ENCODE peak calls at places on chromosomes 13 and 19, in eight cellular contexts. One of them, this sample, is unnamed.

GRCh38 chr19:31253816-31254551 is 95.3 kb downstream of the TSHZ3 start:
- DNase-seq in HepG2: no peak
- DNase-seq in K562: no peak
- DNase-seq in SK-N-SH: no peak
- DNase-seq in GM23338: no peak
- DNase-seq in HCT116: no peak
- DNase-seq in H1: no peak
- DNase-seq in GM12878: no peak
- DNase-seq in this sample: no peak

GRCh38 chr13:87777395-87777794 is 106.2 kb downstream of the SLITRK5 start:
- DNase-seq in HepG2: peak
- DNase-seq in K562: no peak
- DNase-seq in SK-N-SH: no peak
- DNase-seq in GM23338: peak
- DNase-seq in HCT116: no peak
- DNase-seq in H1: no peak
- DNase-seq in GM12878: no peak
- DNase-seq in this sample: no peak

GRCh38 chr13:73059460-73060250 is 850 bp downstream of the KLF5 start:
- DNase-seq in HepG2: peak
- DNase-seq in K562: peak
- DNase-seq in SK-N-SH: no peak
- DNase-seq in GM23338: peak
- DNase-seq in HCT116: no peak
- DNase-seq in H1: no peak
- DNase-seq in GM12878: no peak
- DNase-seq in this sample: peak

GRCh38 chr19:36604656-36605100 is 435 bp upstream of the ZNF382 start:
- DNase-seq in HepG2: peak
- DNase-seq in K562: peak
- DNase-seq in SK-N-SH: peak
- DNase-seq in GM23338: peak
- DNase-seq in HCT116: no peak
- DNase-seq in H1: no peak
- DNase-seq in GM12878: peak
- DNase-seq in this sample: peak

GRCh38 chr13:97843201-97843600 is 110.3 kb upstream of the IPO5 start:
- DNase-seq in HepG2: no peak
- DNase-seq in K562: no peak
- DNase-seq in SK-N-SH: no peak
- DNase-seq in GM23338: no peak
- DNase-seq in HCT116: no peak
- DNase-seq in H1: no peak
- DNase-seq in GM12878: no peak
- DNase-seq in this sample: no peak

GRCh38 chr13:51895906-51896888 is 34.4 kb downstream of the CCDC70 start:
- DNase-seq in HepG2: peak
- DNase-seq in K562: peak
- DNase-seq in SK-N-SH: peak
- DNase-seq in GM23338: peak
- DNase-seq in HCT116: peak
- DNase-seq in H1: peak
- DNase-seq in GM12878: no peak
- DNase-seq in this sample: peak

GRCh38 chr19:13718733-13719132 is 45.6 kb upstream of the MRI1 start:
- DNase-seq in HepG2: no peak
- DNase-seq in K562: peak
- DNase-seq in SK-N-SH: peak
- DNase-seq in GM23338: peak
- DNase-seq in HCT116: no peak
- DNase-seq in H1: no peak
- DNase-seq in GM12878: no peak
- DNase-seq in this sample: no peak

GRCh38 chr13:85278851-85279250 is 520.4 kb downstream of the SLITRK6 start:
- DNase-seq in HepG2: no peak
- DNase-seq in K562: no peak
- DNase-seq in SK-N-SH: peak
- DNase-seq in GM23338: no peak
- DNase-seq in HCT116: no peak
- DNase-seq in H1: no peak
- DNase-seq in GM12878: no peak
- DNase-seq in this sample: no peak

GRCh38 chr13:112877976-112878955 is 90.7 kb upstream of the MCF2L start:
- DNase-seq in HepG2: no peak
- DNase-seq in K562: no peak
- DNase-seq in SK-N-SH: no peak
- DNase-seq in GM23338: no peak
- DNase-seq in HCT116: no peak
- DNase-seq in H1: no peak
- DNase-seq in GM12878: no peak
- DNase-seq in this sample: no peak

GRCh38 chr13:21749410-21749809 is 78.5 kb downstream of the FGF9 start:
- DNase-seq in HepG2: peak
- DNase-seq in K562: no peak
- DNase-seq in SK-N-SH: no peak
- DNase-seq in GM23338: no peak
- DNase-seq in HCT116: no peak
- DNase-seq in H1: no peak
- DNase-seq in GM12878: no peak
- DNase-seq in this sample: no peak

GRCh38 chr13:113726961-113727411 is 32.0 kb upstream of the TMEM255B start:
- DNase-seq in HepG2: no peak
- DNase-seq in K562: no peak
- DNase-seq in SK-N-SH: no peak
- DNase-seq in GM23338: no peak
- DNase-seq in HCT116: no peak
- DNase-seq in H1: no peak
- DNase-seq in GM12878: no peak
- DNase-seq in this sample: no peak

GRCh38 chr13:52348983-52349780 is 56.8 kb downstream of the THSD1 start:
- DNase-seq in HepG2: no peak
- DNase-seq in K562: peak
- DNase-seq in SK-N-SH: no peak
- DNase-seq in GM23338: no peak
- DNase-seq in HCT116: peak
- DNase-seq in H1: no peak
- DNase-seq in GM12878: no peak
- DNase-seq in this sample: peak

GRCh38 chr19:45103200-45103624 is 10.2 kb downstream of the PPP1R37 start:
- DNase-seq in HepG2: no peak
- DNase-seq in K562: no peak
- DNase-seq in SK-N-SH: no peak
- DNase-seq in GM23338: no peak
- DNase-seq in HCT116: no peak
- DNase-seq in H1: no peak
- DNase-seq in GM12878: no peak
- DNase-seq in this sample: no peak

GRCh38 chr19:5966215-5966614 is 11.7 kb downstream of the RANBP3 start:
- DNase-seq in HepG2: no peak
- DNase-seq in K562: no peak
- DNase-seq in SK-N-SH: no peak
- DNase-seq in GM23338: no peak
- DNase-seq in HCT116: no peak
- DNase-seq in H1: no peak
- DNase-seq in GM12878: no peak
- DNase-seq in this sample: no peak

GRCh38 chr19:29528946-29529645 is 3.3 kb downstream of the VSTM2B start:
- DNase-seq in HepG2: no peak
- DNase-seq in K562: no peak
- DNase-seq in SK-N-SH: no peak
- DNase-seq in GM23338: peak
- DNase-seq in HCT116: no peak
- DNase-seq in H1: peak
- DNase-seq in GM12878: no peak
- DNase-seq in this sample: no peak

GRCh38 chr19:28509079-28509895 is 703.7 kb downstream of the UQCRFS1 start:
- DNase-seq in HepG2: no peak
- DNase-seq in K562: no peak
- DNase-seq in SK-N-SH: no peak
- DNase-seq in GM23338: no peak
- DNase-seq in HCT116: no peak
- DNase-seq in H1: peak
- DNase-seq in GM12878: no peak
- DNase-seq in this sample: no peak

GRCh38 chr19:51698296-51698695 is 5.2 kb downstream of the SPACA6 start:
- DNase-seq in HepG2: no peak
- DNase-seq in K562: no peak
- DNase-seq in SK-N-SH: peak
- DNase-seq in GM23338: no peak
- DNase-seq in HCT116: no peak
- DNase-seq in H1: no peak
- DNase-seq in GM12878: no peak
- DNase-seq in this sample: no peak

GRCh38 chr13:46119883-46120614 is 15.2 kb upstream of the CPB2 start:
- DNase-seq in HepG2: no peak
- DNase-seq in K562: peak
- DNase-seq in SK-N-SH: no peak
- DNase-seq in GM23338: no peak
- DNase-seq in HCT116: peak
- DNase-seq in H1: no peak
- DNase-seq in GM12878: no peak
- DNase-seq in this sample: peak

GRCh38 chr19:19493841-19494546 is 21.4 kb downstream of the TSSK6 start:
- DNase-seq in HepG2: no peak
- DNase-seq in K562: no peak
- DNase-seq in SK-N-SH: no peak
- DNase-seq in GM23338: no peak
- DNase-seq in HCT116: no peak
- DNase-seq in H1: no peak
- DNase-seq in GM12878: no peak
- DNase-seq in this sample: no peak

GRCh38 chr13:113951246-113951999 is 22.5 kb downstream of the C13orf46 start:
- DNase-seq in HepG2: peak
- DNase-seq in K562: peak
- DNase-seq in SK-N-SH: peak
- DNase-seq in GM23338: peak
- DNase-seq in HCT116: peak
- DNase-seq in H1: peak
- DNase-seq in GM12878: no peak
- DNase-seq in this sample: peak

DNA sequence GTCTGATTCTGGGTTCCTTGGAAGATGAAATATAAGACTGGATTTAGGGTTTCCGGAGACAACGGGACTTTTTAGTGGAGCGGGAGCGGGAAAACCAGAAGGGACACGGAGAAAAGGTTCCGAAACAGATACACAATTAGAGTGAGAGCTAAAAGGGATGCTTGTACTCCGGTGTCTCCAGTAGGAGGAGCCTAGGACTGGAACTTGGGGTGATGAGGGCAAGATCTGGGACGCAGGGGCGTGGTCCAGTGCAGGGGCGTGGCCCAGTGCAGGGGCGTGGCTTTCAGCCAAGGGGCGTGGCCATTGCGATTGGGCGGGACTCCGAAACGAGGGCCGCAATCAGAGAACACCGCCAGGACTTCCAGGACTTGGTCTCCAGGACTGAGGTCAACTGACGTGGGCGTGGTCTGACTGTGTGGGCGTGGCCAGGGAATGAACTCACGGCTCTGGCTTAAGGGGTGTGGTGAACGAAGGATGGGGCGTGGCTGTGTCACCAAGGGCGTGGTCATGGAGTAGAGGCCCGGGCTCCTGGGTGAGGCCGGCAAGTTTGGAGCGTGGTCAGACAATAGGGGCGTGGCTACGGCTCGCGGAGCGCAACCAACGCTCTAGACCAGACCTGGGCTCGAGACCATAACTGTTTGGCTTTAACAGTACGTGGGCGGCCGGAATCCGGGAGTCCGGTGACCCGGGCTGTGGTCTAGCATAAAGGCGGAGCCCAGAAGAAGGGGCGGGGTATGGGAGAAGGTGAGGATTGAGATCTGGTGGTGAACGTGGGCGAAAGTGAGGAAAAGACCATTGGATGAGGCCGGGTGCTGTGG is at the start of gene DKKL1:
- DNase-seq in HepG2: peak
- DNase-seq in K562: peak
- DNase-seq in SK-N-SH: peak
- DNase-seq in GM23338: peak
- DNase-seq in HCT116: peak
- DNase-seq in H1: peak
- DNase-seq in GM12878: peak
- DNase-seq in this sample: peak
- TF ChIP-seq POLR2AphosphoS5 in HepG2: no peak
- TF ChIP-seq POLR2AphosphoS5 in K562: peak
- TF ChIP-seq POLR2AphosphoS5 in SK-N-SH: peak
- TF ChIP-seq POLR2AphosphoS5 in GM23338: peak
- TF ChIP-seq POLR2AphosphoS5 in HCT116: peak
- TF ChIP-seq POLR2AphosphoS5 in H1: peak
- TF ChIP-seq POLR2AphosphoS5 in GM12878: no peak
- TF ChIP-seq POLR2AphosphoS5 in this sample: peak

DNA sequence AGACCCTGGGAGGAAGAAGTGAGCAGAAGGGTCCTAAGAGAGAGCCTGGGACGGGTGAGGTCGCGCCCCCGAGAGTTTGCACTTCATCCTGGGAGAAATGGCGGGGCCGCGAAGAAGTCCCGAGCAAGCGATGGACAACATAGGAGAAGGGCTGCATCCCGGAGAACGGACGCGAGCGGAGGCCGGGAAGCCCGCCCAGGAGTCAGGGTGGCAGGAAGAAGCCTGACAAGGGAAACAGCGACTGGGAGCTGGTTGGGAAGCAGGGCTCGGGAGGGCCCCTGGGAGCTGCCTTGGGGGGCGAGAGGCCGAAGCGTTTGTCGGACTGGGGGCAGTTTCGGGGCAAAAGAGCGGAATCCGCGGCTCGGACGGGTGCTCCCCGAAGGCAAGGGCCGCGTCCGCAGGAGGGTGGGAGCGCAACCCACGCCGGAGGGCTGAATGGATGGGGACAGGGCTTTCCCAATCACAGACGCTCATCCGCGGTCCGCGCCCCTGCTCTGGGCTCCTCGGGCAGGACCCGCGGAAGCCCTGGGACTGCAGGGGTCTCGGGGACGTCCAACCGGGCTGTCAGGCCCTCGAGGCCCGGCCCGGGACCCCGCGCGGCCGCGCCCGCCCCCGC is 469 bp downstream of the ABHD17A start:
- DNase-seq in HepG2: no peak
- DNase-seq in K562: no peak
- DNase-seq in SK-N-SH: peak
- DNase-seq in GM23338: no peak
- DNase-seq in HCT116: no peak
- DNase-seq in H1: no peak
- DNase-seq in GM12878: no peak
- DNase-seq in this sample: no peak
- H2AFZ ChIP-seq in HepG2: no peak
- H2AFZ ChIP-seq in K562: peak
- H2AFZ ChIP-seq in SK-N-SH: no peak
- H2AFZ ChIP-seq in GM23338: no peak
- H2AFZ ChIP-seq in HCT116: no peak
- H2AFZ ChIP-seq in H1: no peak
- H2AFZ ChIP-seq in GM12878: no peak
- H2AFZ ChIP-seq in this sample: peak

GRCh38 chr13:91809161-91809560 is 410.7 kb downstream of the GPC5 start:
- DNase-seq in HepG2: no peak
- DNase-seq in K562: no peak
- DNase-seq in SK-N-SH: no peak
- DNase-seq in GM23338: no peak
- DNase-seq in HCT116: no peak
- DNase-seq in H1: no peak
- DNase-seq in GM12878: no peak
- DNase-seq in this sample: no peak
- TF ChIP-seq POLR2AphosphoS5 in HepG2: no peak
- TF ChIP-seq POLR2AphosphoS5 in K562: no peak
- TF ChIP-seq POLR2AphosphoS5 in SK-N-SH: no peak
- TF ChIP-seq POLR2AphosphoS5 in GM23338: no peak
- TF ChIP-seq POLR2AphosphoS5 in HCT116: no peak
- TF ChIP-seq POLR2AphosphoS5 in H1: no peak
- TF ChIP-seq POLR2AphosphoS5 in GM12878: no peak
- TF ChIP-seq POLR2AphosphoS5 in this sample: no peak

GRCh38 chr13:110944121-110944967 is 29.5 kb upstream of the ANKRD10 start:
- DNase-seq in HepG2: peak
- DNase-seq in K562: peak
- DNase-seq in SK-N-SH: peak
- DNase-seq in GM23338: peak
- DNase-seq in HCT116: peak
- DNase-seq in H1: no peak
- DNase-seq in GM12878: no peak
- DNase-seq in this sample: peak
- H2AFZ ChIP-seq in HepG2: no peak
- H2AFZ ChIP-seq in K562: peak
- H2AFZ ChIP-seq in SK-N-SH: peak
- H2AFZ ChIP-seq in GM23338: no peak
- H2AFZ ChIP-seq in HCT116: peak
- H2AFZ ChIP-seq in H1: no peak
- H2AFZ ChIP-seq in GM12878: no peak
- H2AFZ ChIP-seq in this sample: peak